ENCODE peak calls at places on chromosomes 5 and 9, in five cellular contexts. T, N, G, J and H are unnamed samples.
A peak's percentile ranks its signal among the peaks of the same experiment; 100 is the strongest.

GRCh38 chr5:28779161-28779754 is 1740.9 kb upstream of the CDH9 start:
- DNase-seq in T (peak; percentile 2), N (no peak), G (peak; percentile 0), J (no peak), H (peak; percentile 24)

GRCh38 chr5:56270568-56271392 is 37.6 kb upstream of the ANKRD55 start:
- DNase-seq in J (peak; percentile 59), T (peak; percentile 29), G (peak; percentile 93), N (peak; percentile 33), H (peak; percentile 50)

GRCh38 chr5:1840071-1840547 is 38.9 kb downstream of the NDUFS6 start:
- DNase-seq in T (no peak), N (no peak), G (no peak), J (no peak), H (no peak)

GRCh38 chr5:171269717-171270116 is 39.3 kb upstream of the TLX3 start:
- DNase-seq in J (no peak), G (peak; percentile 60), N (no peak), T (no peak), H (no peak)

GRCh38 chr5:177997319-177997670 is 1.3 kb upstream of the PROP1 start:
- DNase-seq in G (no peak), N (no peak), J (no peak), T (no peak), H (no peak)

GRCh38 chr5:82537646-82538306 is 259.6 kb upstream of the RPS23 start:
- DNase-seq in N (no peak), T (no peak), G (peak; percentile 58), J (no peak), H (no peak)

GRCh38 chr5:96344678-96345612 is 88.1 kb downstream of the PCSK1 start:
- DNase-seq in N (peak; percentile 11), J (no peak), T (no peak), G (peak; percentile 90), H (peak; percentile 42)

GRCh38 chr9:78325343-78325742 is 28.4 kb downstream of the PSAT1 start:
- DNase-seq in J (no peak), T (no peak), G (peak; percentile 84), N (no peak), H (peak; percentile 81)

GRCh38 chr5:176772271-176773210 is 37.8 kb upstream of the UNC5A start:
- DNase-seq in N (no peak), G (no peak), J (no peak), T (no peak), H (no peak)

GRCh38 chr5:1515921-1516571 is 7.7 kb downstream of the LPCAT1 start:
- DNase-seq in N (no peak), G (no peak), T (peak; percentile 55), J (no peak), H (no peak)

GRCh38 chr9:32672478-32672877 is 37.0 kb upstream of the TAF1L start:
- DNase-seq in J (no peak), N (no peak), T (no peak), G (peak; percentile 33), H (no peak)